ENCODE peak calls at places on chromosomes 16 and 17, in seven cellular contexts. B is NCI-H1105; T is Calu3; Q is GOT3; S is activated T-cell treated with anti-CD3 and anti-CD28 coated beads, Interleukin-2, amount 50 U/mL, for 72 hours; A is iris pigment epithelial cell; D is naive thymus-derived CD4-positive, alpha-beta T cell. F is an unnamed sample.

GRCh38 chr16:14562691-14563491 is 67.2 kb downstream of the PARN start:
- DNase-seq in B (no peak), T (peak), Q (no peak), S (no peak), A (peak), D (no peak), F (no peak)

GRCh38 chr17:62676231-62676943 is 48.9 kb downstream of the MRC2 start:
- DNase-seq in B (no peak), T (no peak), Q (no peak), S (no peak), A (no peak), D (no peak), F (no peak)

GRCh38 chr17:17112628-17113200 is 70.5 kb downstream of the MPRIP start:
- DNase-seq in B (no peak), T (no peak), Q (no peak), S (no peak), A (no peak), D (no peak), F (no peak)

GRCh38 chr17:57622327-57622885 is 122.7 kb downstream of the CCDC182 start:
- DNase-seq in B (no peak), T (no peak), Q (no peak), S (no peak), A (no peak), D (no peak), F (no peak)

GRCh38 chr17:67365762-67366192 is 600 bp downstream of the PSMD12 start:
- DNase-seq in B (no peak), T (no peak), Q (peak), S (no peak), A (peak), D (peak), F (no peak)

GRCh38 chr17:1627219-1627986 is 1.2 kb downstream of the SLC43A2 start:
- DNase-seq in B (no peak), T (no peak), Q (no peak), S (no peak), A (no peak), D (no peak), F (peak)

GRCh38 chr16:28549301-28549899 is 4.3 kb upstream of the SGF29 start:
- DNase-seq in B (no peak), T (peak), Q (no peak), S (no peak), A (peak), D (no peak), F (no peak)

GRCh38 chr16:31529398-31530312 is 2.0 kb downstream of the AHSP start:
- DNase-seq in B (peak), T (no peak), Q (no peak), S (peak), A (no peak), D (no peak), F (no peak)

GRCh38 chr17:44147812-44148211 is 6.1 kb downstream of the HROB start:
- DNase-seq in B (no peak), T (no peak), Q (no peak), S (no peak), A (no peak), D (no peak), F (no peak)

GRCh38 chr17:2253768-2254406 is 49.7 kb downstream of the SMG6 start:
- DNase-seq in B (no peak), T (no peak), Q (no peak), S (peak), A (no peak), D (peak), F (peak)

GRCh38 chr16:72172105-72173034 is at the start of gene PMFBP1:
- DNase-seq in B (no peak), T (peak), Q (no peak), S (peak), A (peak), D (no peak), F (peak)

GRCh38 chr17:79862259-79862658 is 23.0 kb upstream of the CBX4 start:
- DNase-seq in B (no peak), T (no peak), Q (no peak), S (no peak), A (no peak), D (no peak), F (no peak)

GRCh38 chr17:77516902-77517301 is 376.1 kb downstream of the SEC14L1 start:
- DNase-seq in B (no peak), T (no peak), Q (no peak), S (peak), A (peak), D (no peak), F (no peak)

GRCh38 chr16:21183995-21184394 is 25.5 kb downstream of the LDAF1 start:
- DNase-seq in B (no peak), T (no peak), Q (no peak), S (no peak), A (no peak), D (no peak), F (no peak)

GRCh38 chr16:17585449-17586080 is 114.8 kb upstream of the XYLT1 start:
- DNase-seq in B (no peak), T (no peak), Q (no peak), S (no peak), A (no peak), D (no peak), F (no peak)

GRCh38 chr17:73522696-73523095 is 121.5 kb downstream of the SDK2 start:
- DNase-seq in B (no peak), T (no peak), Q (no peak), S (no peak), A (no peak), D (no peak), F (no peak)

GRCh38 chr17:60743812-60744211 is 66.2 kb downstream of the BCAS3 start:
- DNase-seq in B (no peak), T (peak), Q (no peak), S (no peak), A (no peak), D (no peak), F (no peak)

GRCh38 chr17:42276609-42277341 is 584 bp upstream of the STAT5B start:
- DNase-seq in B (no peak), T (peak), Q (no peak), S (peak), A (peak), D (peak), F (no peak)

GRCh38 chr17:76943202-76943601 is 75.0 kb downstream of the MGAT5B start:
- DNase-seq in B (no peak), T (no peak), Q (no peak), S (no peak), A (no peak), D (no peak), F (no peak)

GRCh38 chr17:78133971-78134898 is 3.7 kb downstream of the TMC8 start:
- DNase-seq in B (no peak), T (peak), Q (no peak), S (peak), A (peak), D (peak), F (peak)

GRCh38 chr16:4322121-4323035 is 6.5 kb downstream of the GLIS2 start:
- DNase-seq in B (no peak), T (no peak), Q (no peak), S (no peak), A (no peak), D (no peak), F (no peak)

GRCh38 chr17:54900457-54901229 is at the start of gene TOM1L1:
- DNase-seq in B (peak), T (peak), Q (no peak), S (peak), A (peak), D (peak), F (peak)

GRCh38 chr17:17763734-17764133 is 73.1 kb downstream of the SREBF1 start:
- DNase-seq in B (no peak), T (no peak), Q (no peak), S (no peak), A (no peak), D (no peak), F (no peak)

GRCh38 chr16:48959204-48959603 is 322.4 kb downstream of the CBLN1 start:
- DNase-seq in B (peak), T (no peak), Q (no peak), S (no peak), A (no peak), D (no peak), F (no peak)

GRCh38 chr17:42112552-42113176 is at the start of gene DHX58:
- DNase-seq in B (no peak), T (peak), Q (peak), S (peak), A (peak), D (peak), F (peak)

GRCh38 chr17:50830298-50830697 is 5.1 kb upstream of the WFIKKN2 start:
- DNase-seq in B (no peak), T (no peak), Q (no peak), S (no peak), A (no peak), D (no peak), F (no peak)

GRCh38 chr17:51869387-51869786 is 289.1 kb downstream of the CA10 start:
- DNase-seq in B (no peak), T (peak), Q (no peak), S (peak), A (peak), D (no peak), F (no peak)

GRCh38 chr16:9099131-9099625 is 7.7 kb downstream of the HAPSTR1 start:
- DNase-seq in B (no peak), T (no peak), Q (no peak), S (peak), A (peak), D (no peak), F (peak)

F was measured in GM13977.